ENCODE peak calls at places on chromosomes 4 and X, in seven cellular contexts. One of them, this sample, is unnamed.

GRCh38 chrX:99172958-99173357 is 1237.1 kb downstream of the PCDH19 start:
- DNase-seq in brain pericyte: no peak
- DNase-seq in LoVo: no peak
- DNase-seq in NCI-H2171 treated with DMSO at 0.1 percent for 48 hours: no peak
- DNase-seq in AG10803: no peak
- DNase-seq in BJ: no peak
- DNase-seq in lung microvascular endothelial cell: no peak
- DNase-seq in this sample: no peak

GRCh38 chr4:151043803-151044535 is 28.9 kb upstream of the LRBA start:
- DNase-seq in brain pericyte: no peak
- DNase-seq in LoVo: no peak
- DNase-seq in NCI-H2171 treated with DMSO at 0.1 percent for 48 hours: no peak
- DNase-seq in AG10803: no peak
- DNase-seq in BJ: no peak
- DNase-seq in lung microvascular endothelial cell: no peak
- DNase-seq in this sample: no peak

GRCh38 chr4:134276476-134276875 is 74.9 kb upstream of the PABPC4L start:
- DNase-seq in brain pericyte: no peak
- DNase-seq in LoVo: no peak
- DNase-seq in NCI-H2171 treated with DMSO at 0.1 percent for 48 hours: no peak
- DNase-seq in AG10803: no peak
- DNase-seq in BJ: no peak
- DNase-seq in lung microvascular endothelial cell: no peak
- DNase-seq in this sample: no peak

GRCh38 chrX:120456973-120457372 is 12.1 kb downstream of the LAMP2 start:
- DNase-seq in brain pericyte: no peak
- DNase-seq in LoVo: no peak
- DNase-seq in NCI-H2171 treated with DMSO at 0.1 percent for 48 hours: no peak
- DNase-seq in AG10803: peak
- DNase-seq in BJ: no peak
- DNase-seq in lung microvascular endothelial cell: no peak
- DNase-seq in this sample: no peak

GRCh38 chr4:121980643-121981042 is 28.8 kb upstream of the TRPC3 start:
- DNase-seq in brain pericyte: no peak
- DNase-seq in LoVo: no peak
- DNase-seq in NCI-H2171 treated with DMSO at 0.1 percent for 48 hours: no peak
- DNase-seq in AG10803: peak
- DNase-seq in BJ: peak
- DNase-seq in lung microvascular endothelial cell: no peak
- DNase-seq in this sample: no peak

GRCh38 chrX:137565921-137566745 is at the start of gene ZIC3:
- DNase-seq in brain pericyte: no peak
- DNase-seq in LoVo: no peak
- DNase-seq in NCI-H2171 treated with DMSO at 0.1 percent for 48 hours: peak
- DNase-seq in AG10803: peak
- DNase-seq in BJ: no peak
- DNase-seq in lung microvascular endothelial cell: peak
- DNase-seq in this sample: peak

GRCh38 chr4:147526272-147526654 is 45.4 kb downstream of the EDNRA start:
- DNase-seq in brain pericyte: no peak
- DNase-seq in LoVo: no peak
- DNase-seq in NCI-H2171 treated with DMSO at 0.1 percent for 48 hours: no peak
- DNase-seq in AG10803: no peak
- DNase-seq in BJ: no peak
- DNase-seq in lung microvascular endothelial cell: no peak
- DNase-seq in this sample: no peak

GRCh38 chr4:157075811-157076577 is at the start of gene GLRB:
- DNase-seq in brain pericyte: no peak
- DNase-seq in LoVo: no peak
- DNase-seq in NCI-H2171 treated with DMSO at 0.1 percent for 48 hours: peak
- DNase-seq in AG10803: peak
- DNase-seq in BJ: no peak
- DNase-seq in lung microvascular endothelial cell: peak
- DNase-seq in this sample: no peak

GRCh38 chr4:123924536-123924935 is 527.9 kb downstream of the SPRY1 start:
- DNase-seq in brain pericyte: no peak
- DNase-seq in LoVo: no peak
- DNase-seq in NCI-H2171 treated with DMSO at 0.1 percent for 48 hours: no peak
- DNase-seq in AG10803: peak
- DNase-seq in BJ: no peak
- DNase-seq in lung microvascular endothelial cell: no peak
- DNase-seq in this sample: no peak

GRCh38 chrX:16785247-16786138 is 773 bp upstream of the TXLNG start:
- DNase-seq in brain pericyte: no peak
- DNase-seq in LoVo: no peak
- DNase-seq in NCI-H2171 treated with DMSO at 0.1 percent for 48 hours: peak
- DNase-seq in AG10803: no peak
- DNase-seq in BJ: no peak
- DNase-seq in lung microvascular endothelial cell: no peak
- DNase-seq in this sample: no peak

GRCh38 chrX:139126493-139126892 is 404.0 kb upstream of the F9 start:
- DNase-seq in brain pericyte: no peak
- DNase-seq in LoVo: no peak
- DNase-seq in NCI-H2171 treated with DMSO at 0.1 percent for 48 hours: peak
- DNase-seq in AG10803: no peak
- DNase-seq in BJ: no peak
- DNase-seq in lung microvascular endothelial cell: peak
- DNase-seq in this sample: no peak

GRCh38 chrX:74924449-74925209 is 623 bp downstream of the NEXMIF start:
- DNase-seq in brain pericyte: no peak
- DNase-seq in LoVo: no peak
- DNase-seq in NCI-H2171 treated with DMSO at 0.1 percent for 48 hours: peak
- DNase-seq in AG10803: peak
- DNase-seq in BJ: no peak
- DNase-seq in lung microvascular endothelial cell: peak
- DNase-seq in this sample: peak

GRCh38 chrX:133569217-133569616 is 153.9 kb upstream of the GPC4 start:
- DNase-seq in brain pericyte: no peak
- DNase-seq in LoVo: no peak
- DNase-seq in NCI-H2171 treated with DMSO at 0.1 percent for 48 hours: no peak
- DNase-seq in AG10803: no peak
- DNase-seq in BJ: no peak
- DNase-seq in lung microvascular endothelial cell: no peak
- DNase-seq in this sample: no peak

GRCh38 chr4:111883557-111883999 is 261.7 kb upstream of the FAM241A start:
- DNase-seq in brain pericyte: no peak
- DNase-seq in LoVo: no peak
- DNase-seq in NCI-H2171 treated with DMSO at 0.1 percent for 48 hours: no peak
- DNase-seq in AG10803: peak
- DNase-seq in BJ: no peak
- DNase-seq in lung microvascular endothelial cell: no peak
- DNase-seq in this sample: peak

GRCh38 chr4:101210331-101210730 is 137.0 kb downstream of the PPP3CA start:
- DNase-seq in brain pericyte: no peak
- DNase-seq in LoVo: no peak
- DNase-seq in NCI-H2171 treated with DMSO at 0.1 percent for 48 hours: no peak
- DNase-seq in AG10803: no peak
- DNase-seq in BJ: no peak
- DNase-seq in lung microvascular endothelial cell: no peak
- DNase-seq in this sample: no peak

GRCh38 chr4:48905363-48906015 is 1.1 kb downstream of the OCIAD2 start:
- DNase-seq in brain pericyte: no peak
- DNase-seq in LoVo: peak
- DNase-seq in NCI-H2171 treated with DMSO at 0.1 percent for 48 hours: no peak
- DNase-seq in AG10803: peak
- DNase-seq in BJ: no peak
- DNase-seq in lung microvascular endothelial cell: peak
- DNase-seq in this sample: no peak

GRCh38 chr4:98446499-98447375 is 185.6 kb downstream of the RAP1GDS1 start:
- DNase-seq in brain pericyte: no peak
- DNase-seq in LoVo: no peak
- DNase-seq in NCI-H2171 treated with DMSO at 0.1 percent for 48 hours: no peak
- DNase-seq in AG10803: peak
- DNase-seq in BJ: no peak
- DNase-seq in lung microvascular endothelial cell: peak
- DNase-seq in this sample: no peak

GRCh38 chr4:185465707-185466106 is 5.8 kb downstream of the CCDC110 start:
- DNase-seq in brain pericyte: no peak
- DNase-seq in LoVo: no peak
- DNase-seq in NCI-H2171 treated with DMSO at 0.1 percent for 48 hours: no peak
- DNase-seq in AG10803: no peak
- DNase-seq in BJ: no peak
- DNase-seq in lung microvascular endothelial cell: no peak
- DNase-seq in this sample: no peak

GRCh38 chrX:9724711-9725110 is 40.9 kb downstream of the GPR143 start:
- DNase-seq in brain pericyte: no peak
- DNase-seq in LoVo: no peak
- DNase-seq in NCI-H2171 treated with DMSO at 0.1 percent for 48 hours: no peak
- DNase-seq in AG10803: peak
- DNase-seq in BJ: no peak
- DNase-seq in lung microvascular endothelial cell: no peak
- DNase-seq in this sample: no peak

GRCh38 chr4:72326692-72327632 is 242.1 kb downstream of the ADAMTS3 start:
- DNase-seq in brain pericyte: no peak
- DNase-seq in LoVo: peak
- DNase-seq in NCI-H2171 treated with DMSO at 0.1 percent for 48 hours: peak
- DNase-seq in AG10803: peak
- DNase-seq in BJ: no peak
- DNase-seq in lung microvascular endothelial cell: peak
- DNase-seq in this sample: no peak

GRCh38 chrX:78455901-78456300 is 128.5 kb upstream of the CYSLTR1 start:
- DNase-seq in brain pericyte: no peak
- DNase-seq in LoVo: no peak
- DNase-seq in NCI-H2171 treated with DMSO at 0.1 percent for 48 hours: no peak
- DNase-seq in AG10803: no peak
- DNase-seq in BJ: no peak
- DNase-seq in lung microvascular endothelial cell: no peak
- DNase-seq in this sample: no peak

GRCh38 chrX:123859409-123859827 is 435 bp upstream of the XIAP start:
- DNase-seq in brain pericyte: no peak
- DNase-seq in LoVo: no peak
- DNase-seq in NCI-H2171 treated with DMSO at 0.1 percent for 48 hours: peak
- DNase-seq in AG10803: no peak
- DNase-seq in BJ: no peak
- DNase-seq in lung microvascular endothelial cell: no peak
- DNase-seq in this sample: no peak

GRCh38 chr4:87089368-87089767 is 131.1 kb downstream of the KLHL8 start:
- DNase-seq in brain pericyte: no peak
- DNase-seq in LoVo: no peak
- DNase-seq in NCI-H2171 treated with DMSO at 0.1 percent for 48 hours: no peak
- DNase-seq in AG10803: no peak
- DNase-seq in BJ: no peak
- DNase-seq in lung microvascular endothelial cell: peak
- DNase-seq in this sample: no peak

GRCh38 chr4:1594871-1595788 is 89.0 kb downstream of the FAM53A start:
- DNase-seq in brain pericyte: no peak
- DNase-seq in LoVo: no peak
- DNase-seq in NCI-H2171 treated with DMSO at 0.1 percent for 48 hours: peak
- DNase-seq in AG10803: no peak
- DNase-seq in BJ: no peak
- DNase-seq in lung microvascular endothelial cell: no peak
- DNase-seq in this sample: peak